ENCODE peak calls at places on chromosome 18, in nine cellular contexts. One of them, this sample, is unnamed.

GRCh38 chr18:46416706-46417638 is 240.0 kb downstream of the LOXHD1 start:
- DNase-seq in sigmoid colon: no peak
- DNase-seq in SK-N-SH: no peak
- DNase-seq in transverse colon: no peak
- DNase-seq in upper lobe of left lung: no peak
- DNase-seq in HL-60: no peak
- DNase-seq in prostate gland: no peak
- DNase-seq in GM23338: peak
- DNase-seq in esophagus muscularis mucosa: no peak
- DNase-seq in this sample: peak

GRCh38 chr18:350953-351572 is 83.2 kb upstream of the THOC1 start:
- DNase-seq in sigmoid colon: no peak
- DNase-seq in SK-N-SH: no peak
- DNase-seq in transverse colon: no peak
- DNase-seq in upper lobe of left lung: no peak
- DNase-seq in HL-60: no peak
- DNase-seq in prostate gland: no peak
- DNase-seq in GM23338: no peak
- DNase-seq in esophagus muscularis mucosa: no peak
- DNase-seq in this sample: no peak

GRCh38 chr18:35159782-35160181 is 81.1 kb upstream of the ZNF397 start:
- DNase-seq in sigmoid colon: no peak
- DNase-seq in SK-N-SH: no peak
- DNase-seq in transverse colon: no peak
- DNase-seq in upper lobe of left lung: no peak
- DNase-seq in HL-60: no peak
- DNase-seq in prostate gland: no peak
- DNase-seq in GM23338: no peak
- DNase-seq in esophagus muscularis mucosa: no peak
- DNase-seq in this sample: no peak

GRCh38 chr18:47953471-47953931 is 23.0 kb upstream of the SMAD2 start:
- DNase-seq in sigmoid colon: no peak
- DNase-seq in SK-N-SH: no peak
- DNase-seq in transverse colon: peak
- DNase-seq in upper lobe of left lung: peak
- DNase-seq in HL-60: peak
- DNase-seq in prostate gland: peak
- DNase-seq in GM23338: peak
- DNase-seq in esophagus muscularis mucosa: no peak
- DNase-seq in this sample: no peak

GRCh38 chr18:48422947-48423378 is 13.8 kb upstream of the ZBTB7C start:
- DNase-seq in sigmoid colon: no peak
- DNase-seq in SK-N-SH: no peak
- DNase-seq in transverse colon: no peak
- DNase-seq in upper lobe of left lung: no peak
- DNase-seq in HL-60: no peak
- DNase-seq in prostate gland: no peak
- DNase-seq in GM23338: peak
- DNase-seq in esophagus muscularis mucosa: no peak
- DNase-seq in this sample: no peak

GRCh38 chr18:23591011-23591410 is 4.7 kb upstream of the NPC1 start:
- DNase-seq in sigmoid colon: no peak
- DNase-seq in SK-N-SH: no peak
- DNase-seq in transverse colon: no peak
- DNase-seq in upper lobe of left lung: no peak
- DNase-seq in HL-60: no peak
- DNase-seq in prostate gland: no peak
- DNase-seq in GM23338: no peak
- DNase-seq in esophagus muscularis mucosa: no peak
- DNase-seq in this sample: no peak

GRCh38 chr18:43442571-43442970 is 165.3 kb upstream of the SYT4 start:
- DNase-seq in sigmoid colon: no peak
- DNase-seq in SK-N-SH: no peak
- DNase-seq in transverse colon: no peak
- DNase-seq in upper lobe of left lung: no peak
- DNase-seq in HL-60: no peak
- DNase-seq in prostate gland: no peak
- DNase-seq in GM23338: no peak
- DNase-seq in esophagus muscularis mucosa: no peak
- DNase-seq in this sample: no peak

GRCh38 chr18:56096861-56097260 is 508.9 kb upstream of the TCF4 start:
- DNase-seq in sigmoid colon: no peak
- DNase-seq in SK-N-SH: no peak
- DNase-seq in transverse colon: no peak
- DNase-seq in upper lobe of left lung: no peak
- DNase-seq in HL-60: no peak
- DNase-seq in prostate gland: no peak
- DNase-seq in GM23338: no peak
- DNase-seq in esophagus muscularis mucosa: peak
- DNase-seq in this sample: no peak

GRCh38 chr18:54254265-54254758 is 15.0 kb upstream of the POLI start:
- DNase-seq in sigmoid colon: no peak
- DNase-seq in SK-N-SH: no peak
- DNase-seq in transverse colon: no peak
- DNase-seq in upper lobe of left lung: no peak
- DNase-seq in HL-60: no peak
- DNase-seq in prostate gland: peak
- DNase-seq in GM23338: peak
- DNase-seq in esophagus muscularis mucosa: no peak
- DNase-seq in this sample: no peak

GRCh38 chr18:49920731-49921130 is 107.4 kb upstream of the ACAA2 start:
- DNase-seq in sigmoid colon: no peak
- DNase-seq in SK-N-SH: peak
- DNase-seq in transverse colon: no peak
- DNase-seq in upper lobe of left lung: no peak
- DNase-seq in HL-60: no peak
- DNase-seq in prostate gland: no peak
- DNase-seq in GM23338: no peak
- DNase-seq in esophagus muscularis mucosa: no peak
- DNase-seq in this sample: no peak

GRCh38 chr18:63152791-63153190 is 166.8 kb downstream of the BCL2 start:
- DNase-seq in sigmoid colon: no peak
- DNase-seq in SK-N-SH: no peak
- DNase-seq in transverse colon: no peak
- DNase-seq in upper lobe of left lung: no peak
- DNase-seq in HL-60: no peak
- DNase-seq in prostate gland: no peak
- DNase-seq in GM23338: no peak
- DNase-seq in esophagus muscularis mucosa: no peak
- DNase-seq in this sample: no peak
- TF ChIP-seq POLR2AphosphoS5 in sigmoid colon: no peak
- TF ChIP-seq POLR2AphosphoS5 in SK-N-SH: no peak
- TF ChIP-seq POLR2AphosphoS5 in transverse colon: no peak
- TF ChIP-seq POLR2AphosphoS5 in upper lobe of left lung: no peak
- TF ChIP-seq POLR2AphosphoS5 in HL-60: no peak
- TF ChIP-seq POLR2AphosphoS5 in prostate gland: no peak
- TF ChIP-seq POLR2AphosphoS5 in GM23338: no peak
- TF ChIP-seq POLR2AphosphoS5 in esophagus muscularis mucosa: no peak
- TF ChIP-seq POLR2AphosphoS5 in this sample: peak

GRCh38 chr18:76491801-76492668 is 3.0 kb downstream of the ZNF516 start:
- DNase-seq in sigmoid colon: peak
- DNase-seq in SK-N-SH: peak
- DNase-seq in transverse colon: peak
- DNase-seq in upper lobe of left lung: peak
- DNase-seq in HL-60: no peak
- DNase-seq in prostate gland: peak
- DNase-seq in GM23338: peak
- DNase-seq in esophagus muscularis mucosa: no peak
- DNase-seq in this sample: no peak
- TF ChIP-seq POLR2AphosphoS5 in sigmoid colon: peak
- TF ChIP-seq POLR2AphosphoS5 in SK-N-SH: no peak
- TF ChIP-seq POLR2AphosphoS5 in transverse colon: no peak
- TF ChIP-seq POLR2AphosphoS5 in upper lobe of left lung: no peak
- TF ChIP-seq POLR2AphosphoS5 in HL-60: peak
- TF ChIP-seq POLR2AphosphoS5 in prostate gland: no peak
- TF ChIP-seq POLR2AphosphoS5 in GM23338: no peak
- TF ChIP-seq POLR2AphosphoS5 in esophagus muscularis mucosa: no peak
- TF ChIP-seq POLR2AphosphoS5 in this sample: no peak

DNA sequence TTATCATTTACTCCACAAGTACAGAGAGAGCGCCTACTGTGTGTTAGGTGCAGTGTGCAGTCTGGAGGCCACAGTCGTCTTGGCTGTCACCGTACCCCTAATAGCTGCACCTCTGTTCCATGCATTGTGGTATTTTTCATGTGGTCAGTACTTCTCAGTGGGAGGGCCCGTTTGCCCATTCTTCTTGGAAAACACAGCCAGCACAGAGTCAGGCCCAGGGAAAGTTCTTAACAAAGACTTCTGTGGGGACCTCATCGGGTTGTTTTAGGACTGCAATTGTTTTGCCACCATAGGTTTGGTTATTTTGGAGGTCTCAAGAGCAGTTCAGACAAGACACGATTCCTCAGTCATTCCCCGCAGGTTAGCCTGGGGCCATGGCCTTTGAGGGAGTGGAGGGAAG is 62.3 kb downstream of the SMIM21 start:
- DNase-seq in sigmoid colon: no peak
- DNase-seq in SK-N-SH: no peak
- DNase-seq in transverse colon: no peak
- DNase-seq in upper lobe of left lung: no peak
- DNase-seq in HL-60: no peak
- DNase-seq in prostate gland: no peak
- DNase-seq in GM23338: no peak
- DNase-seq in esophagus muscularis mucosa: no peak
- DNase-seq in this sample: no peak
- TF ChIP-seq POLR2AphosphoS5 in sigmoid colon: no peak
- TF ChIP-seq POLR2AphosphoS5 in SK-N-SH: no peak
- TF ChIP-seq POLR2AphosphoS5 in transverse colon: no peak
- TF ChIP-seq POLR2AphosphoS5 in upper lobe of left lung: no peak
- TF ChIP-seq POLR2AphosphoS5 in HL-60: no peak
- TF ChIP-seq POLR2AphosphoS5 in prostate gland: no peak
- TF ChIP-seq POLR2AphosphoS5 in GM23338: no peak
- TF ChIP-seq POLR2AphosphoS5 in esophagus muscularis mucosa: no peak
- TF ChIP-seq POLR2AphosphoS5 in this sample: no peak

DNA sequence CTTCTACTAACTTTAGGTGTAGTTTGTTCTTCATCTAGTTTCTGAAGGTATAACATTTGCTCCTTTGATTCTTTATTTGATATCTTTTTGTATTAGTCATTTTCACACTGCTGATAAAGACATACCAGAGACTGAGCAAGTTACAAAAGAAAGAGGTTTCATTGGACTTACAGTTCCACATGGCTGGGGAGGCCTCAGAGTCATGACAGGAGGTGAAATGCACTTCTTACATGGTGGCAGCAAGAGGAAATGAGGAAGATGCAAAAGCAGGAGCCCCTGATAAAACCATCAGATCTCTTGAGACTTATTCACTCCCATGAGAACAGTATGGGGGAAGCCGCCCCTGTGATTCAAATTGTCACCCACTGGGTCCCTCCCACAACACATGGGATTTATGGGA is 544.4 kb upstream of the DSEL start:
- DNase-seq in sigmoid colon: no peak
- DNase-seq in SK-N-SH: no peak
- DNase-seq in transverse colon: no peak
- DNase-seq in upper lobe of left lung: no peak
- DNase-seq in HL-60: no peak
- DNase-seq in prostate gland: no peak
- DNase-seq in GM23338: no peak
- DNase-seq in esophagus muscularis mucosa: no peak
- DNase-seq in this sample: no peak
- TF ChIP-seq POLR2AphosphoS5 in sigmoid colon: no peak
- TF ChIP-seq POLR2AphosphoS5 in SK-N-SH: no peak
- TF ChIP-seq POLR2AphosphoS5 in transverse colon: no peak
- TF ChIP-seq POLR2AphosphoS5 in upper lobe of left lung: no peak
- TF ChIP-seq POLR2AphosphoS5 in HL-60: no peak
- TF ChIP-seq POLR2AphosphoS5 in prostate gland: no peak
- TF ChIP-seq POLR2AphosphoS5 in GM23338: no peak
- TF ChIP-seq POLR2AphosphoS5 in esophagus muscularis mucosa: no peak
- TF ChIP-seq POLR2AphosphoS5 in this sample: no peak

DNA sequence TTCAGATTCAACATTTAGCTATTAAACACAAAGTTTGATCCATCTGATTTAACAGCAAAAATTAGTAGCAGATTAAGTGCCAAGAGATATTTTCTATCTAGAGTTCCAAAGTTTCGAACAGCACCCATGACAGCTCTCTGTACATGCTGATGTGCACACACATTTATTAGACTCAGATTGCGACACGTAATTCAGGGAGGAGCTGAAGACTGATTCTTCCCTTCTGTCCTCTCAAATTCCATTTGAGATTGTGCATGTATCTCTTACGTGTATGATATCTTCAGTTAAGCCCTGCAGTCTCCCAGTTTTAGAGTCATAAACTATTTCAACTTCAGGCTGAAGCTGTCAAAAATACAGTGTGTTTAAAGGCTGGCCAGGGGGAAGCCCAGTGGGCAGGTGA is 30.7 kb downstream of the CYB5A start:
- DNase-seq in sigmoid colon: no peak
- DNase-seq in SK-N-SH: no peak
- DNase-seq in transverse colon: no peak
- DNase-seq in upper lobe of left lung: no peak
- DNase-seq in HL-60: no peak
- DNase-seq in prostate gland: no peak
- DNase-seq in GM23338: no peak
- DNase-seq in esophagus muscularis mucosa: no peak
- DNase-seq in this sample: no peak
- TF ChIP-seq POLR2AphosphoS5 in sigmoid colon: no peak
- TF ChIP-seq POLR2AphosphoS5 in SK-N-SH: no peak
- TF ChIP-seq POLR2AphosphoS5 in transverse colon: no peak
- TF ChIP-seq POLR2AphosphoS5 in upper lobe of left lung: no peak
- TF ChIP-seq POLR2AphosphoS5 in HL-60: no peak
- TF ChIP-seq POLR2AphosphoS5 in prostate gland: no peak
- TF ChIP-seq POLR2AphosphoS5 in GM23338: no peak
- TF ChIP-seq POLR2AphosphoS5 in esophagus muscularis mucosa: no peak
- TF ChIP-seq POLR2AphosphoS5 in this sample: no peak

GRCh38 chr18:57819671-57820460 is 16.8 kb upstream of the ATP8B1 start:
- DNase-seq in sigmoid colon: no peak
- DNase-seq in SK-N-SH: peak
- DNase-seq in transverse colon: peak
- DNase-seq in upper lobe of left lung: peak
- DNase-seq in HL-60: peak
- DNase-seq in prostate gland: peak
- DNase-seq in GM23338: peak
- DNase-seq in esophagus muscularis mucosa: no peak
- DNase-seq in this sample: no peak
- TF ChIP-seq POLR2AphosphoS5 in sigmoid colon: peak
- TF ChIP-seq POLR2AphosphoS5 in SK-N-SH: no peak
- TF ChIP-seq POLR2AphosphoS5 in transverse colon: peak
- TF ChIP-seq POLR2AphosphoS5 in upper lobe of left lung: peak
- TF ChIP-seq POLR2AphosphoS5 in HL-60: no peak
- TF ChIP-seq POLR2AphosphoS5 in prostate gland: no peak
- TF ChIP-seq POLR2AphosphoS5 in GM23338: no peak
- TF ChIP-seq POLR2AphosphoS5 in esophagus muscularis mucosa: peak
- TF ChIP-seq POLR2AphosphoS5 in this sample: no peak

DNA sequence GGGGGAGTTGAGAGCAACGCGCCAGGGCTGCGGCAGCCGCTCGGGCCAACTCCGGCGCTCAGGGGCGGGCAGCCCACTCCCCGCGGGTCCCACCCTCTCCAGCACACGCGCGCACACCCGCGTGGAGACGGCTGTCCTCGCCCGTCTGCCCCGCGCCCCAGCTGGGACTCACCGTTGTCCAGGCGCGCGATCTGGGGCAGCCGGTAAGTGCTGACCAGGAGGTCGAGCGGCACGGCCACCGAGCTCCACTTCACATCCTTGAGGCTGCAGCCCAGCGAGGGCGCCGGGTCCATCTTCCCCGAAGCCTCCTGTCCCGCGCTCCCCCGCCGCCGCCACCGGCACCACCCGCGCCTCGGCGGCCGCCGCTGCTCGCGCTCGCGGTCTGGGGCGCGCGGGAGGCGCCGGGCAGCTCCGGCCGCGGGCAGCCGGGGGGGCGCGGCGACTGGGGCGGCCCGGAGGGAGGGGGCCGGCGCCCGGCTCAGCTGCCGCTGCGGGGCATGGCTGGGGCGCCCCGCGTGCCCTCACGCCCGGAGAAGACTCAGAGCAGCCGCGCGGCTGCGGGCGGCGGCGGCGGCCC is 458 bp downstream of the GAREM1 start:
- DNase-seq in sigmoid colon: peak
- DNase-seq in SK-N-SH: no peak
- DNase-seq in transverse colon: peak
- DNase-seq in upper lobe of left lung: peak
- DNase-seq in HL-60: no peak
- DNase-seq in prostate gland: peak
- DNase-seq in GM23338: peak
- DNase-seq in esophagus muscularis mucosa: no peak
- DNase-seq in this sample: peak
- TF ChIP-seq POLR2AphosphoS5 in sigmoid colon: no peak
- TF ChIP-seq POLR2AphosphoS5 in SK-N-SH: no peak
- TF ChIP-seq POLR2AphosphoS5 in transverse colon: peak
- TF ChIP-seq POLR2AphosphoS5 in upper lobe of left lung: no peak
- TF ChIP-seq POLR2AphosphoS5 in HL-60: no peak
- TF ChIP-seq POLR2AphosphoS5 in prostate gland: no peak
- TF ChIP-seq POLR2AphosphoS5 in GM23338: no peak
- TF ChIP-seq POLR2AphosphoS5 in esophagus muscularis mucosa: no peak
- TF ChIP-seq POLR2AphosphoS5 in this sample: no peak